ENCODE peak calls at places on chromosomes 11 and 22, in four cellular contexts. One of them, this sample, is unnamed.

GRCh38 chr11:34052608-34053160 is 1.2 kb downstream of the CAPRIN1 start:
- DNase-seq in lower leg skin: no peak
- DNase-seq in NCI-H1105: peak
- DNase-seq in ecto neural progenitor cell: peak
- DNase-seq in this sample: no peak

GRCh38 chr22:49918911-49919881 is 762 bp downstream of the CRELD2 start:
- DNase-seq in lower leg skin: no peak
- DNase-seq in NCI-H1105: no peak
- DNase-seq in ecto neural progenitor cell: no peak
- DNase-seq in this sample: no peak

GRCh38 chr11:35822815-35823495 is 120.9 kb upstream of the LDLRAD3 start:
- DNase-seq in lower leg skin: no peak
- DNase-seq in NCI-H1105: no peak
- DNase-seq in ecto neural progenitor cell: no peak
- DNase-seq in this sample: no peak

GRCh38 chr11:21132146-21132720 is 462.8 kb downstream of the NELL1 start:
- DNase-seq in ecto neural progenitor cell: no peak
- DNase-seq in lower leg skin: no peak
- DNase-seq in NCI-H1105: no peak
- DNase-seq in this sample: no peak

GRCh38 chr11:60872952-60873524 is 5.7 kb downstream of the ZP1 start:
- DNase-seq in ecto neural progenitor cell: no peak
- DNase-seq in NCI-H1105: no peak
- DNase-seq in lower leg skin: peak
- DNase-seq in this sample: no peak

GRCh38 chr11:6413791-6414231 is 5.1 kb downstream of the APBB1 start:
- DNase-seq in NCI-H1105: no peak
- DNase-seq in lower leg skin: no peak
- DNase-seq in ecto neural progenitor cell: no peak
- DNase-seq in this sample: no peak

GRCh38 chr22:40218723-40219294 is 41.1 kb downstream of the TNRC6B start:
- DNase-seq in NCI-H1105: no peak
- DNase-seq in lower leg skin: peak
- DNase-seq in ecto neural progenitor cell: peak
- DNase-seq in this sample: no peak

GRCh38 chr11:112352907-112353306 is 92.2 kb upstream of the PLET1 start:
- DNase-seq in ecto neural progenitor cell: no peak
- DNase-seq in NCI-H1105: no peak
- DNase-seq in lower leg skin: peak
- DNase-seq in this sample: no peak

GRCh38 chr11:1419811-1420210 is 30.1 kb downstream of the BRSK2 start:
- DNase-seq in NCI-H1105: no peak
- DNase-seq in ecto neural progenitor cell: no peak
- DNase-seq in lower leg skin: no peak
- DNase-seq in this sample: no peak

GRCh38 chr11:72441647-72442267 is 7.4 kb upstream of the CLPB start:
- DNase-seq in lower leg skin: no peak
- DNase-seq in NCI-H1105: no peak
- DNase-seq in ecto neural progenitor cell: no peak
- DNase-seq in this sample: no peak

GRCh38 chr11:1236316-1237127 is 13.7 kb downstream of the MUC5B start:
- DNase-seq in ecto neural progenitor cell: no peak
- DNase-seq in lower leg skin: peak
- DNase-seq in NCI-H1105: no peak
- DNase-seq in this sample: no peak

GRCh38 chr22:46638601-46639431 is 18.6 kb downstream of the GRAMD4 start:
- DNase-seq in lower leg skin: no peak
- DNase-seq in ecto neural progenitor cell: no peak
- DNase-seq in NCI-H1105: no peak
- DNase-seq in this sample: no peak

GRCh38 chr11:120179071-120179672 is 31.7 kb upstream of the OAF start:
- DNase-seq in NCI-H1105: no peak
- DNase-seq in ecto neural progenitor cell: peak
- DNase-seq in lower leg skin: peak
- DNase-seq in this sample: no peak

GRCh38 chr22:35023692-35024363 is 42.1 kb upstream of the ISX start:
- DNase-seq in lower leg skin: peak
- DNase-seq in ecto neural progenitor cell: peak
- DNase-seq in NCI-H1105: peak
- DNase-seq in this sample: peak

GRCh38 chr11:34639545-34639944 is 18.7 kb downstream of the EHF start:
- DNase-seq in lower leg skin: no peak
- DNase-seq in NCI-H1105: no peak
- DNase-seq in ecto neural progenitor cell: no peak
- DNase-seq in this sample: no peak

GRCh38 chr11:112884012-112884767 is 77.0 kb upstream of the NCAM1 start:
- DNase-seq in NCI-H1105: no peak
- DNase-seq in lower leg skin: no peak
- DNase-seq in ecto neural progenitor cell: no peak
- DNase-seq in this sample: no peak

GRCh38 chr11:17414317-17414737 is 25.9 kb upstream of the KCNJ11 start:
- DNase-seq in NCI-H1105: peak
- DNase-seq in ecto neural progenitor cell: no peak
- DNase-seq in lower leg skin: no peak
- DNase-seq in this sample: no peak

GRCh38 chr22:50157976-50158375 is 12.6 kb upstream of the PANX2 start:
- DNase-seq in lower leg skin: peak
- DNase-seq in NCI-H1105: no peak
- DNase-seq in ecto neural progenitor cell: no peak
- DNase-seq in this sample: peak

GRCh38 chr11:10916674-10917073 is 58.8 kb upstream of the ZBED5 start:
- DNase-seq in ecto neural progenitor cell: no peak
- DNase-seq in NCI-H1105: no peak
- DNase-seq in lower leg skin: no peak
- DNase-seq in this sample: no peak

GRCh38 chr11:76629853-76630599 is 40.5 kb downstream of the LRRC32 start:
- DNase-seq in lower leg skin: peak
- DNase-seq in NCI-H1105: no peak
- DNase-seq in ecto neural progenitor cell: peak
- DNase-seq in this sample: no peak

GRCh38 chr22:25097006-25097405 is 102.7 kb upstream of the CRYBB3 start:
- DNase-seq in NCI-H1105: no peak
- DNase-seq in ecto neural progenitor cell: no peak
- DNase-seq in lower leg skin: no peak
- DNase-seq in this sample: no peak

GRCh38 chr22:29269230-29269604 is 1.1 kb downstream of the EWSR1 start:
- DNase-seq in ecto neural progenitor cell: no peak
- DNase-seq in NCI-H1105: no peak
- DNase-seq in lower leg skin: peak
- DNase-seq in this sample: no peak

GRCh38 chr22:22057617-22058378 is 75.2 kb upstream of the TOP3B start:
- DNase-seq in ecto neural progenitor cell: no peak
- DNase-seq in NCI-H1105: no peak
- DNase-seq in lower leg skin: no peak
- DNase-seq in this sample: no peak

GRCh38 chr11:12287009-12287373 is 90.4 kb upstream of the PARVA start:
- DNase-seq in NCI-H1105: no peak
- DNase-seq in lower leg skin: peak
- DNase-seq in ecto neural progenitor cell: no peak
- DNase-seq in this sample: no peak

GRCh38 chr22:17272511-17272991 is 53.3 kb upstream of the ADA2 start:
- DNase-seq in lower leg skin: no peak
- DNase-seq in NCI-H1105: no peak
- DNase-seq in ecto neural progenitor cell: peak
- DNase-seq in this sample: no peak

GRCh38 chr22:49091917-49092545 is 735.6 kb downstream of the BRD1 start:
- DNase-seq in ecto neural progenitor cell: no peak
- DNase-seq in lower leg skin: no peak
- DNase-seq in NCI-H1105: no peak
- DNase-seq in this sample: no peak

GRCh38 chr11:111851636-111852035 is 19.7 kb downstream of the ALG9 start:
- DNase-seq in lower leg skin: no peak
- DNase-seq in ecto neural progenitor cell: no peak
- DNase-seq in NCI-H1105: no peak
- DNase-seq in this sample: no peak

GRCh38 chr11:59173080-59173963 is 1.4 kb downstream of the DTX4 start:
- DNase-seq in lower leg skin: peak
- DNase-seq in NCI-H1105: peak
- DNase-seq in ecto neural progenitor cell: peak
- DNase-seq in this sample: peak

GRCh38 chr11:25711008-25711407 is 620.9 kb upstream of the ANO3 start:
- DNase-seq in ecto neural progenitor cell: no peak
- DNase-seq in lower leg skin: no peak
- DNase-seq in NCI-H1105: no peak
- DNase-seq in this sample: no peak

GRCh38 chr11:66248903-66249302 is 19.5 kb upstream of the RAB1B start:
- DNase-seq in ecto neural progenitor cell: no peak
- DNase-seq in lower leg skin: no peak
- DNase-seq in NCI-H1105: no peak
- DNase-seq in this sample: no peak

GRCh38 chr11:77154381-77155081 is 26.5 kb downstream of the MYO7A start:
- DNase-seq in lower leg skin: no peak
- DNase-seq in ecto neural progenitor cell: no peak
- DNase-seq in NCI-H1105: peak
- DNase-seq in this sample: no peak

GRCh38 chr11:45390407-45390806 is 104.3 kb upstream of the SYT13 start:
- DNase-seq in NCI-H1105: no peak
- DNase-seq in ecto neural progenitor cell: no peak
- DNase-seq in lower leg skin: no peak
- DNase-seq in this sample: no peak

GRCh38 chr11:113992459-113993105 is 17.7 kb downstream of the HTR3A start:
- DNase-seq in NCI-H1105: peak
- DNase-seq in ecto neural progenitor cell: no peak
- DNase-seq in lower leg skin: no peak
- DNase-seq in this sample: no peak

GRCh38 chr22:27997538-27997937 is 78.5 kb upstream of the PITPNB start:
- DNase-seq in ecto neural progenitor cell: no peak
- DNase-seq in NCI-H1105: no peak
- DNase-seq in lower leg skin: no peak
- DNase-seq in this sample: no peak

GRCh38 chr11:75562836-75563484 is 907 bp downstream of the SERPINH1 start:
- DNase-seq in NCI-H1105: no peak
- DNase-seq in lower leg skin: no peak
- DNase-seq in ecto neural progenitor cell: peak
- DNase-seq in this sample: no peak

GRCh38 chr22:46866591-46866990 is 104.1 kb downstream of the TBC1D22A start:
- DNase-seq in lower leg skin: no peak
- DNase-seq in NCI-H1105: no peak
- DNase-seq in ecto neural progenitor cell: no peak
- DNase-seq in this sample: no peak

GRCh38 chr11:9565822-9566560 is 7.5 kb upstream of the WEE1 start:
- DNase-seq in ecto neural progenitor cell: peak
- DNase-seq in NCI-H1105: no peak
- DNase-seq in lower leg skin: no peak
- DNase-seq in this sample: peak

GRCh38 chr22:36409911-36410756 is 22.4 kb upstream of the MYH9 start:
- DNase-seq in NCI-H1105: peak
- DNase-seq in lower leg skin: peak
- DNase-seq in ecto neural progenitor cell: peak
- DNase-seq in this sample: peak

GRCh38 chr11:44542372-44542771 is 23.1 kb upstream of the CD82 start:
- DNase-seq in ecto neural progenitor cell: no peak
- DNase-seq in lower leg skin: no peak
- DNase-seq in NCI-H1105: no peak
- DNase-seq in this sample: no peak